ENCODE peak calls at places on chromosomes 6 and 20, in nine cellular contexts. One of them, this sample, is unnamed.

GRCh38 chr6:136587527-136587926 is 37.3 kb upstream of the MAP7 start:
- DNase-seq in cardiac muscle cell: no peak
- DNase-seq in left ventricle myocardium inferior: no peak
- DNase-seq in MM.1S: no peak
- DNase-seq in heart right ventricle: no peak
- DNase-seq in pancreas: no peak
- DNase-seq in fibroblast of lung: no peak
- DNase-seq in K562: no peak
- DNase-seq in GM23338: no peak
- DNase-seq in this sample: no peak

GRCh38 chr6:135087803-135088202 is 33.2 kb upstream of the HBS1L start:
- DNase-seq in pancreas: no peak
- DNase-seq in K562: no peak
- DNase-seq in heart right ventricle: no peak
- DNase-seq in cardiac muscle cell: no peak
- DNase-seq in fibroblast of lung: no peak
- DNase-seq in left ventricle myocardium inferior: no peak
- DNase-seq in MM.1S: no peak
- DNase-seq in GM23338: no peak
- DNase-seq in this sample: no peak

GRCh38 chr20:34595377-34596184 is 37.1 kb downstream of the MAP1LC3A start:
- DNase-seq in cardiac muscle cell: no peak
- DNase-seq in fibroblast of lung: no peak
- DNase-seq in MM.1S: no peak
- DNase-seq in K562: no peak
- DNase-seq in heart right ventricle: no peak
- DNase-seq in left ventricle myocardium inferior: no peak
- DNase-seq in pancreas: no peak
- DNase-seq in GM23338: no peak
- DNase-seq in this sample: no peak

GRCh38 chr6:7389162-7389450 is 436 bp downstream of the CAGE1 start:
- DNase-seq in heart right ventricle: no peak
- DNase-seq in K562: no peak
- DNase-seq in fibroblast of lung: peak
- DNase-seq in GM23338: no peak
- DNase-seq in left ventricle myocardium inferior: no peak
- DNase-seq in pancreas: no peak
- DNase-seq in MM.1S: no peak
- DNase-seq in cardiac muscle cell: peak
- DNase-seq in this sample: no peak

GRCh38 chr6:68679399-68679798 is 44.3 kb downstream of the ADGRB3 start:
- DNase-seq in pancreas: no peak
- DNase-seq in GM23338: no peak
- DNase-seq in heart right ventricle: no peak
- DNase-seq in left ventricle myocardium inferior: no peak
- DNase-seq in MM.1S: no peak
- DNase-seq in fibroblast of lung: peak
- DNase-seq in K562: no peak
- DNase-seq in cardiac muscle cell: peak
- DNase-seq in this sample: no peak

GRCh38 chr6:17886891-17887290 is 100.5 kb downstream of the KIF13A start:
- DNase-seq in fibroblast of lung: peak
- DNase-seq in GM23338: no peak
- DNase-seq in heart right ventricle: no peak
- DNase-seq in pancreas: no peak
- DNase-seq in left ventricle myocardium inferior: no peak
- DNase-seq in K562: no peak
- DNase-seq in MM.1S: no peak
- DNase-seq in cardiac muscle cell: peak
- DNase-seq in this sample: no peak

GRCh38 chr6:146767632-146768031 is 168.9 kb downstream of the ADGB start:
- DNase-seq in left ventricle myocardium inferior: no peak
- DNase-seq in K562: no peak
- DNase-seq in heart right ventricle: no peak
- DNase-seq in pancreas: no peak
- DNase-seq in fibroblast of lung: no peak
- DNase-seq in MM.1S: no peak
- DNase-seq in cardiac muscle cell: no peak
- DNase-seq in GM23338: no peak
- DNase-seq in this sample: no peak

GRCh38 chr20:64241061-64241460 is 14.5 kb upstream of the PCMTD2 start:
- DNase-seq in pancreas: no peak
- DNase-seq in MM.1S: no peak
- DNase-seq in heart right ventricle: no peak
- DNase-seq in cardiac muscle cell: no peak
- DNase-seq in left ventricle myocardium inferior: no peak
- DNase-seq in GM23338: no peak
- DNase-seq in K562: peak
- DNase-seq in fibroblast of lung: no peak
- DNase-seq in this sample: peak

GRCh38 chr6:106473807-106474206 is 113.3 kb downstream of the CRYBG1 start:
- DNase-seq in fibroblast of lung: peak
- DNase-seq in pancreas: no peak
- DNase-seq in left ventricle myocardium inferior: no peak
- DNase-seq in MM.1S: no peak
- DNase-seq in K562: no peak
- DNase-seq in cardiac muscle cell: peak
- DNase-seq in GM23338: no peak
- DNase-seq in heart right ventricle: no peak
- DNase-seq in this sample: no peak

GRCh38 chr6:35343835-35344550 is 1.6 kb downstream of the PPARD start:
- DNase-seq in pancreas: no peak
- DNase-seq in fibroblast of lung: peak
- DNase-seq in left ventricle myocardium inferior: no peak
- DNase-seq in GM23338: no peak
- DNase-seq in cardiac muscle cell: no peak
- DNase-seq in heart right ventricle: no peak
- DNase-seq in MM.1S: no peak
- DNase-seq in K562: no peak
- DNase-seq in this sample: no peak

GRCh38 chr6:123338394-123338793 is 298.4 kb downstream of the TRDN start:
- DNase-seq in heart right ventricle: no peak
- DNase-seq in MM.1S: no peak
- DNase-seq in cardiac muscle cell: no peak
- DNase-seq in pancreas: no peak
- DNase-seq in GM23338: no peak
- DNase-seq in K562: no peak
- DNase-seq in left ventricle myocardium inferior: no peak
- DNase-seq in fibroblast of lung: no peak
- DNase-seq in this sample: no peak

GRCh38 chr6:48641544-48641943 is 530.5 kb upstream of the PTCHD4 start:
- DNase-seq in MM.1S: no peak
- DNase-seq in cardiac muscle cell: peak
- DNase-seq in left ventricle myocardium inferior: no peak
- DNase-seq in pancreas: no peak
- DNase-seq in heart right ventricle: no peak
- DNase-seq in GM23338: no peak
- DNase-seq in K562: no peak
- DNase-seq in fibroblast of lung: peak
- DNase-seq in this sample: no peak

GRCh38 chr20:54774423-54774822 is 299.0 kb downstream of the DOK5 start:
- DNase-seq in MM.1S: no peak
- DNase-seq in fibroblast of lung: no peak
- DNase-seq in cardiac muscle cell: no peak
- DNase-seq in heart right ventricle: no peak
- DNase-seq in GM23338: no peak
- DNase-seq in K562: no peak
- DNase-seq in pancreas: no peak
- DNase-seq in left ventricle myocardium inferior: no peak
- DNase-seq in this sample: no peak

GRCh38 chr6:149332602-149333311 is 15.2 kb downstream of the TAB2 start:
- DNase-seq in GM23338: no peak
- DNase-seq in pancreas: no peak
- DNase-seq in cardiac muscle cell: no peak
- DNase-seq in left ventricle myocardium inferior: no peak
- DNase-seq in fibroblast of lung: peak
- DNase-seq in MM.1S: no peak
- DNase-seq in heart right ventricle: no peak
- DNase-seq in K562: no peak
- DNase-seq in this sample: no peak

GRCh38 chr20:12414446-12415274 is 497.0 kb downstream of the BTBD3 start:
- DNase-seq in heart right ventricle: no peak
- DNase-seq in fibroblast of lung: no peak
- DNase-seq in GM23338: no peak
- DNase-seq in left ventricle myocardium inferior: no peak
- DNase-seq in pancreas: no peak
- DNase-seq in K562: no peak
- DNase-seq in cardiac muscle cell: peak
- DNase-seq in MM.1S: peak
- DNase-seq in this sample: no peak

GRCh38 chr20:41158082-41158625 is 20.8 kb downstream of the PLCG1 start:
- DNase-seq in heart right ventricle: no peak
- DNase-seq in MM.1S: no peak
- DNase-seq in pancreas: no peak
- DNase-seq in left ventricle myocardium inferior: no peak
- DNase-seq in fibroblast of lung: no peak
- DNase-seq in K562: no peak
- DNase-seq in cardiac muscle cell: no peak
- DNase-seq in GM23338: no peak
- DNase-seq in this sample: no peak
- H3K27ac ChIP-seq in heart right ventricle: no peak
- H3K27ac ChIP-seq in MM.1S: peak
- H3K27ac ChIP-seq in pancreas: no peak
- H3K27ac ChIP-seq in left ventricle myocardium inferior: peak
- H3K27ac ChIP-seq in fibroblast of lung: no peak
- H3K27ac ChIP-seq in K562: no peak
- H3K27ac ChIP-seq in cardiac muscle cell: no peak
- H3K27ac ChIP-seq in GM23338: no peak
- H3K27ac ChIP-seq in this sample: no peak

GRCh38 chr20:14782731-14783130 is 445.3 kb upstream of the FLRT3 start:
- DNase-seq in pancreas: no peak
- DNase-seq in left ventricle myocardium inferior: no peak
- DNase-seq in cardiac muscle cell: no peak
- DNase-seq in heart right ventricle: no peak
- DNase-seq in fibroblast of lung: no peak
- DNase-seq in K562: no peak
- DNase-seq in GM23338: peak
- DNase-seq in MM.1S: no peak
- DNase-seq in this sample: no peak

GRCh38 chr20:14778875-14779274 is 441.5 kb upstream of the FLRT3 start:
- DNase-seq in GM23338: no peak
- DNase-seq in pancreas: no peak
- DNase-seq in fibroblast of lung: no peak
- DNase-seq in cardiac muscle cell: no peak
- DNase-seq in MM.1S: no peak
- DNase-seq in left ventricle myocardium inferior: no peak
- DNase-seq in heart right ventricle: no peak
- DNase-seq in K562: no peak
- DNase-seq in this sample: no peak

GRCh38 chr20:14785065-14785743 is 447.8 kb upstream of the FLRT3 start:
- DNase-seq in pancreas: no peak
- DNase-seq in GM23338: no peak
- DNase-seq in heart right ventricle: no peak
- DNase-seq in fibroblast of lung: no peak
- DNase-seq in left ventricle myocardium inferior: no peak
- DNase-seq in K562: no peak
- DNase-seq in MM.1S: no peak
- DNase-seq in cardiac muscle cell: no peak
- DNase-seq in this sample: no peak

GRCh38 chr20:14780508-14780907 is 443.1 kb upstream of the FLRT3 start:
- DNase-seq in cardiac muscle cell: no peak
- DNase-seq in GM23338: no peak
- DNase-seq in K562: no peak
- DNase-seq in pancreas: no peak
- DNase-seq in heart right ventricle: no peak
- DNase-seq in left ventricle myocardium inferior: no peak
- DNase-seq in fibroblast of lung: no peak
- DNase-seq in MM.1S: no peak
- DNase-seq in this sample: no peak

GRCh38 chr20:14783766-14784165 is 446.4 kb upstream of the FLRT3 start:
- DNase-seq in heart right ventricle: no peak
- DNase-seq in left ventricle myocardium inferior: no peak
- DNase-seq in cardiac muscle cell: no peak
- DNase-seq in pancreas: no peak
- DNase-seq in K562: no peak
- DNase-seq in GM23338: no peak
- DNase-seq in fibroblast of lung: no peak
- DNase-seq in MM.1S: no peak
- DNase-seq in this sample: no peak
- H3K27ac ChIP-seq in heart right ventricle: no peak
- H3K27ac ChIP-seq in left ventricle myocardium inferior: no peak
- H3K27ac ChIP-seq in cardiac muscle cell: no peak
- H3K27ac ChIP-seq in pancreas: no peak
- H3K27ac ChIP-seq in K562: no peak
- H3K27ac ChIP-seq in GM23338: no peak
- H3K27ac ChIP-seq in fibroblast of lung: no peak
- H3K27ac ChIP-seq in MM.1S: no peak
- H3K27ac ChIP-seq in this sample: no peak

DNA sequence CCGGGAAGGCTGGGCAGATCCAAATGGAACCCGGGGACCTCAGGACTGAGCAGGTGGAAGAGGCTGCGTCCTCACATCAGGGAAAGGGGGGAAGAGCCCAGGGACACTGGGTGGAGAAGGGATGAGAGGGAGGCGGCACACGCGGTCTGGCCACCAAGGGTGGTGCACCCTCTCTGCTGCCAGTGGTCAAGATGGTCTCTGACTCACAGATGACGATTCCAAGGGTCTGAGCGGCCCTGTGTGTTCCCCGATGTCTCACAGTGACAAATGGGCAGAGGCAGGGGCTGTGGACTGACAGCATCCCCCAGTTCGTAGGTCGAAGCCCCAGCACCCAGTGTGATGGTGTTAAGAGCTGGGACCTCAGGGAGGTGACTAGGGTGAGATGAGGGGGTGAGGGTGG is 32.1 kb downstream of the SLCO4A1 start:
- DNase-seq in pancreas: no peak
- DNase-seq in fibroblast of lung: no peak
- DNase-seq in GM23338: no peak
- DNase-seq in K562: no peak
- DNase-seq in cardiac muscle cell: no peak
- DNase-seq in MM.1S: no peak
- DNase-seq in left ventricle myocardium inferior: no peak
- DNase-seq in heart right ventricle: no peak
- DNase-seq in this sample: no peak
- H3K27ac ChIP-seq in pancreas: no peak
- H3K27ac ChIP-seq in fibroblast of lung: no peak
- H3K27ac ChIP-seq in GM23338: no peak
- H3K27ac ChIP-seq in K562: no peak
- H3K27ac ChIP-seq in cardiac muscle cell: no peak
- H3K27ac ChIP-seq in MM.1S: no peak
- H3K27ac ChIP-seq in left ventricle myocardium inferior: no peak
- H3K27ac ChIP-seq in heart right ventricle: no peak
- H3K27ac ChIP-seq in this sample: no peak

DNA sequence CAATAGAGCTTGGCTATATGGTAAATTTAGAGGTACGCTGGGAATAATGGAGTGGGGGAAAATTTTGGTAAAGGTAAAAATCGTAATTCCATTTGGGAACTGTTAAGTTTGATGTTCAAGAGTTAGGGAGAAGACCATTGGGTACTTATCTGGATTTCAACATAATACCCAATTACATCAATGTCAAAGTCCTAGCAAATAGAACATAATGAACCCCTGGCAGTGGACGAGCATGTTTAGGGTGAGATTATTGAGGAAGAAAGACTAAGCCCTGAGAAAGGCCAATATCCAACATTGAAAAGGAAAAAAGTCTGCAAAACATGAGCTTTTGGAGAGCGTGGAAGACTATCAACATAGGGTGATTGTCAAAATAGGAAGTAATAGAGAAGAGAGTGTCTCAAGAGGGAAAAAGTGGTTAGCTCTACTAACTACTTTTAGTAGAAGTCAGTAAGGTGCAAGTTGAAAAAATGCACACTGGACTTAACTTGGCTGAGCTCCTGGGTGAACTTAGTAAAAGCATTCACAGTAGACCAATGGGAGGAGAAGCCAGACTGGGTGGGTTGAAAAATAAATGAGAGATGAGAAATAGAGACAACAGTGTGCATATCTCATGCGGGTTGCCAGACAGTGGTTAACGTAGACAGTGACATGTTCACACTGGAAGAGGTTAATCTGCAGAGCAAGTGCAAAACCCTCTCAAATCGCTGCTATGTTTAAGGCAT is 106.8 kb downstream of the TSHZ2 start:
- DNase-seq in MM.1S: no peak
- DNase-seq in GM23338: no peak
- DNase-seq in cardiac muscle cell: no peak
- DNase-seq in heart right ventricle: no peak
- DNase-seq in pancreas: no peak
- DNase-seq in left ventricle myocardium inferior: no peak
- DNase-seq in fibroblast of lung: peak
- DNase-seq in K562: no peak
- DNase-seq in this sample: no peak
- H3K27ac ChIP-seq in MM.1S: no peak
- H3K27ac ChIP-seq in GM23338: no peak
- H3K27ac ChIP-seq in cardiac muscle cell: no peak
- H3K27ac ChIP-seq in heart right ventricle: no peak
- H3K27ac ChIP-seq in pancreas: peak
- H3K27ac ChIP-seq in left ventricle myocardium inferior: no peak
- H3K27ac ChIP-seq in fibroblast of lung: no peak
- H3K27ac ChIP-seq in K562: no peak
- H3K27ac ChIP-seq in this sample: peak

This sample was measured in right lobe of liver.